ENCODE peak calls at places on chromosomes 16 and 17, in five cellular contexts. W is Jurkat, Clone E6-1; L is body of pancreas; A is AG09309; F is mesendoderm. I is an unnamed sample.

GRCh38 chr16:8931864-8932263 is 31.8 kb downstream of the USP7 start:
- DNase-seq in W (peak), L (peak), A (no peak), F (peak), I (peak)

GRCh38 chr17:40515491-40516041 is 14.1 kb upstream of the TNS4 start:
- DNase-seq in W (peak), L (no peak), A (no peak), F (peak), I (no peak)

GRCh38 chr17:44900894-44901293 is 1.6 kb upstream of the EFTUD2 start:
- DNase-seq in W (no peak), L (no peak), A (peak), F (no peak), I (no peak)

GRCh38 chr16:53771655-53772497 is 67.9 kb downstream of the FTO start:
- DNase-seq in W (no peak), L (no peak), A (no peak), F (no peak), I (no peak)

GRCh38 chr17:28946239-28946638 is 5.1 kb downstream of the PHF12 start:
- DNase-seq in W (no peak), L (no peak), A (peak), F (no peak), I (peak)

GRCh38 chr17:73984981-73985380 is 218.5 kb upstream of the RPL38 start:
- DNase-seq in W (peak), L (no peak), A (no peak), F (no peak), I (no peak)

GRCh38 chr17:34384271-34384670 is 21.2 kb upstream of the CCL1 start:
- DNase-seq in W (no peak), L (no peak), A (no peak), F (no peak), I (no peak)

GRCh38 chr17:76523084-76524037 is 14.1 kb downstream of the CYGB start:
- DNase-seq in W (no peak), L (peak), A (no peak), F (peak), I (no peak)

GRCh38 chr17:12074346-12074745 is 53.7 kb downstream of the MAP2K4 start:
- DNase-seq in W (no peak), L (no peak), A (no peak), F (no peak), I (no peak)

GRCh38 chr16:89314357-89314756 is 96.9 kb downstream of the ZNF778 start:
- DNase-seq in W (no peak), L (no peak), A (no peak), F (no peak), I (no peak)

GRCh38 chr17:6170349-6170748 is 100.2 kb downstream of the WSCD1 start:
- DNase-seq in W (no peak), L (no peak), A (no peak), F (no peak), I (no peak)

GRCh38 chr17:4420692-4421131 is 13.0 kb upstream of the SPNS3 start:
- DNase-seq in W (peak), L (peak), A (peak), F (peak), I (peak)

GRCh38 chr17:37698132-37698615 is 46.7 kb downstream of the HNF1B start:
- DNase-seq in W (no peak), L (peak), A (no peak), F (no peak), I (no peak)

GRCh38 chr17:12644623-12645022 is 21.1 kb upstream of the MYOCD start:
- DNase-seq in W (no peak), L (no peak), A (no peak), F (peak), I (no peak)

GRCh38 chr17:31877911-31878702 is 19.1 kb upstream of the COPRS start:
- DNase-seq in W (peak), L (no peak), A (no peak), F (no peak), I (peak)

GRCh38 chr17:73952498-73953205 is 250.8 kb upstream of the RPL38 start:
- DNase-seq in W (no peak), L (peak), A (no peak), F (peak), I (no peak)

GRCh38 chr17:44444735-44445105 is 55.3 kb upstream of the ITGA2B start:
- DNase-seq in W (no peak), L (no peak), A (no peak), F (no peak), I (no peak)

GRCh38 chr17:67466251-67466650 is 89.2 kb downstream of the PITPNC1 start:
- DNase-seq in W (no peak), L (no peak), A (no peak), F (no peak), I (no peak)

GRCh38 chr17:3167574-3167973 is 29.7 kb upstream of the OR1A2 start:
- DNase-seq in W (no peak), L (peak), A (no peak), F (no peak), I (no peak)

GRCh38 chr16:19767497-19767896 is 49.4 kb downstream of the IQCK start:
- DNase-seq in W (no peak), L (no peak), A (no peak), F (no peak), I (no peak)

GRCh38 chr16:19769239-19769638 is 51.2 kb downstream of the IQCK start:
- DNase-seq in W (no peak), L (no peak), A (no peak), F (no peak), I (no peak)

GRCh38 chr16:19766988-19767387 is 48.9 kb downstream of the IQCK start:
- DNase-seq in W (no peak), L (no peak), A (no peak), F (no peak), I (no peak)

GRCh38 chr16:19766554-19766884 is 48.4 kb downstream of the IQCK start:
- DNase-seq in W (no peak), L (no peak), A (no peak), F (no peak), I (no peak)

DNA sequence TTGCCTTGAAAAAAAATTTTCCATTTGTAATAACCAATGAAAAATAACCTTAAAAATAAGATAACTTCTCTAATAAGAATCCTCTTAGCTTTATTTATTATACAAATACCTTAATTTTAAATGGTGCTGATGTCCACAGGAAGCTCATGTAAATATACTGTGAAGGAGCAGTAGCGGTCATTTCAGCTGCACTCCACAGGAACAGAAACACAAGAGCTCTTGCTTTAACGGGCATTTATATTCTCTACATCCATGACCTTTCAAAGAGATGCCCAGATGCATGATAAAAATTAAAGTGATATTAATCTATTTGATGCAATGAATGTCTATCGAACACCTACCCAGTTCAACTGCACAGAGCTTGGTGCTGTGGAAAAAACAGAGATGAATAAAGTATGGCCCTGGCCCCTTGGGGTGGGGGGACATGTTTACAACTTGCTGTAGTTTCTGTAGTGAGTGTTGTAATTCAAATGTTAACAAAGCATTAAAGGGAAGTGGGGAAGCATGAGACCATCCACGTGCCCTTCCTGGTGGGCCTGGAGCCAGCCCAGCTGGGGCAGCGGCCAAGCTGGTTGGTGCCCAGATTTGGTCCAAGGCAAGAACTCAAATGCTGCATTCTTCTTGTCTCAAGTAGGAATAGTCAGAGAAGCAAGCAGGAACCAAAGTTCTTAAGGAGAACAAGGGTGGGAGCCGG is 47.9 kb downstream of the IQCK start:
- DNase-seq in W (no peak), L (peak), A (no peak), F (no peak), I (peak)
- H3K4me3 ChIP-seq in W (no peak), L (no peak), A (no peak), F (no peak), I (no peak)

GRCh38 chr17:75036643-75037268 is 10.0 kb downstream of the ATP5PD start:
- DNase-seq in W (peak), L (peak), A (no peak), F (no peak), I (peak)
- H3K4me3 ChIP-seq in W (no peak), L (no peak), A (no peak), F (no peak), I (no peak)

DNA sequence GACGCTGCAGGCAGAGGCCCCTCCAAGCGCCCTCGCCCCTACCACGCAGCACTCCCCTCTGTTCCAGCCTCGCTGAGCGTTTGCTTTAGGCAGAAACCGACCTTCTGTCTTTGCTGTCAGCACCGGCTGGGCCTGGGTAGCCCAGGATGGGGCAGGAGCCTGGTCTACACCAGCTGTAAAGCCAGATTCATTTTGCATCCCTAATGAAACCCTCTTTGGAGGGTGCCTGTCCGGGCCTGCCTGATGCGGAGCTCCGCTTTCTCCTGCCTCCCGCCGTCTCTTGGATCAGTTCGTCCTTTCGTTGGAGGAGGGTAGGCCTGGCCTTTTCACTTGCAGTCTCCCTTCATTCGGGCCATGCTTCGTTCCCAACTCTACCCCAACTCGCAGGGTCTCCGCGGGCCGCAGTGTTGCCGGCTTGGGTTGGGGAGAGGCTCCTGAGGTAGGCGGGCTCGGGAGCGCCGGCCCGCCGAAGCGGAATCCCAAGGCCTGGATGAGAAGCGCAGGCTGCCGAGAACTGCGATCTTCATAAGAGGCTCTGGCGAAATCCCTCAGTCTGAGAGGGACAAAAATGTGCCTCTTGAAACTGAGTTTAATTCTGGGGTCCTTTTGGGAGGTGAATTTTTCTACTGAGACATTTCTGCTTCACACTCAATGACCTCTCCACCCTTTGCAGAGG is 4.9 kb upstream of the HOXB8 start:
- DNase-seq in W (no peak), L (no peak), A (no peak), F (no peak), I (no peak)
- H3K4me3 ChIP-seq in W (no peak), L (no peak), A (no peak), F (no peak), I (no peak)

GRCh38 chr16:30096862-30097563 is 1.0 kb upstream of the YPEL3 start:
- DNase-seq in W (no peak), L (no peak), A (no peak), F (peak), I (no peak)
- H3K4me3 ChIP-seq in W (no peak), L (no peak), A (no peak), F (peak), I (no peak)

DNA sequence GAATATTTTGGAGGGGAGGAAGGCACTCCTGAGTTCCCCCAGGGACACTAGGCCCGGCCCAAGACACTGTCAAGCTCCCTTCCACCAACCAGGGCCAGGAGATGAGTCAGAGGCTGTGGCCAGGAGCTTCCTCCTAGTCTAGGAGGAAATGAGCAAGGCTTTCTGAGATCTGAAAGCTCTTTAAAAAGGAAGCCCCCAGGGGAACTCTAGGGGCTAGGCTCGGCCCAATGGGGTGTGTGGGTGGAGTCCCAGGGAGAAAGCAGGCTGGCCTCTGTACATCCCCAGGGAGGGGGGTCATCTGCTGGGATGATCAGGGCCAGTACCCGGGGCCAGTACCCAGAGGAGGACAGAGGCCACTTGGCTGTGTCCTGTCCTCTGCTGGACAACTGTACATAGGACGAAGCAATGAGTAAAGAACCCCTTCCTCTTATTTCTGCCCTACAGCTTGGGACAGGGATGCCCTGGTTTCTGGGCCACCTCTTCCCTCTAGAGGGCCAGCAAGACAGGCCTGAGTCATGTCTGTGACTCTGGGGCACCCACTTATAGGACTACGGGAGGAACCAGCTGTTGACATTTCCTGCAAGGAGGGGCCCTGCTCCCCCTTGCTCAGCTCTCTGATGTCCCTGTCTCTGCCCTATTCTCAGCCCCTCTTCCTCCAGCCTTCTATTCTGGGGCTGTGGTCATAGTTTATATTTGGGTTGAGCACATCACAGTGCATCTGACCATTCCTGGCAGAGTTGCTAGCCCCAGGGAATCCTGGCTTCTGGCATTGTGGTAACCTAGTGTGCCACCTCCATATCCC is 2.7 kb downstream of the FHOD1 start:
- DNase-seq in W (peak), L (peak), A (peak), F (peak), I (no peak)
- H3K4me3 ChIP-seq in W (peak), L (no peak), A (no peak), F (no peak), I (no peak)

GRCh38 chr17:64387545-64388171 is 3.0 kb downstream of the PECAM1 start:
- DNase-seq in W (no peak), L (no peak), A (no peak), F (no peak), I (no peak)

GRCh38 chr17:64386412-64387144 is 4.1 kb downstream of the PECAM1 start:
- DNase-seq in W (no peak), L (no peak), A (no peak), F (no peak), I (no peak)

GRCh38 chr17:64384253-64385186 is 6.1 kb downstream of the PECAM1 start:
- DNase-seq in W (no peak), L (no peak), A (no peak), F (no peak), I (no peak)

GRCh38 chr17:64387145-64387473 is 3.6 kb downstream of the PECAM1 start:
- DNase-seq in W (no peak), L (no peak), A (no peak), F (no peak), I (no peak)

DNA sequence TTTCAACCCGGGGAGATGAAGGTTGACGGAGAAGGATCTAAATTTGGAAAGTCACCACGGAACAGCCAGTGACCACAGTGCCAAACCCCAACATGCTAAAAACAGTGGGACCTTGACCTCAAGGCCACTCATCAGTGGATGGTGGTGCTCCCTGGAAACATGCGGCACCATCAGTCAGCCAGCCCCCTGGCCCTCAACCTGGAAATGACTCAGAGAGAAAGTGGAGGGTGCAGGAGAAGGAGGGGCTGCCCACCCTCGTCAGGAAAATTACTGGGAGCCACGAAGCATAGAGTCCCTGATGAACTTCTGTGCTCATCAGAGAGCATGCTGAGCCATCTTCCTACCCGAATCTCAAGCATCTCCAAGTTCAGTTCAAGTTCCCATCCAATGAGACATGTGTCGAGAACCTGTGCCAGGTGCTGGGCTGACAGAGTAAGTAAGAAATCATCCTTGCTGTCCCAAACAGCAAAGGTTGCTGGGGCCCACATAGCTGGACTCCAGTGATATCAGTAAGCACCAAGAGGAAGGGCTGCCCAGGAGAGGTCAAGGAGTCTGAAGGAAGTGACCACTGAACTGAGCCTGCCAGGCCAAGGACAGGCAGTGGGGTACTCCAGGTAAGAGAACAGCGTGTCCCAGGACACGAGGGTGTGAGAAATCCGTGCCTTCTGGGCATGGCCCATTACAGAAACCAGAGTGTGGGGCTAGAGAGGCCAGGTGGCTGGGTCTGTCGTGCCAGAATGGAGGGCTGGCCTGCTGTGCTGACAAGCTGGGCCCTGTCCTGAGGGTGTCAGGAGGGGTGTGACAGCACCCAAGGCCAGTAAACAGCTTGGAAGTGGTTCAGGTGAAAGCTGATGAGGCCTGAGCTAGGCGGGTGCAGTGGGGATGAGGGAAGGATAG is 5.2 kb downstream of the PECAM1 start:
- DNase-seq in W (no peak), L (peak), A (peak), F (peak), I (no peak)
- H3K4me3 ChIP-seq in W (no peak), L (no peak), A (no peak), F (no peak), I (no peak)

DNA sequence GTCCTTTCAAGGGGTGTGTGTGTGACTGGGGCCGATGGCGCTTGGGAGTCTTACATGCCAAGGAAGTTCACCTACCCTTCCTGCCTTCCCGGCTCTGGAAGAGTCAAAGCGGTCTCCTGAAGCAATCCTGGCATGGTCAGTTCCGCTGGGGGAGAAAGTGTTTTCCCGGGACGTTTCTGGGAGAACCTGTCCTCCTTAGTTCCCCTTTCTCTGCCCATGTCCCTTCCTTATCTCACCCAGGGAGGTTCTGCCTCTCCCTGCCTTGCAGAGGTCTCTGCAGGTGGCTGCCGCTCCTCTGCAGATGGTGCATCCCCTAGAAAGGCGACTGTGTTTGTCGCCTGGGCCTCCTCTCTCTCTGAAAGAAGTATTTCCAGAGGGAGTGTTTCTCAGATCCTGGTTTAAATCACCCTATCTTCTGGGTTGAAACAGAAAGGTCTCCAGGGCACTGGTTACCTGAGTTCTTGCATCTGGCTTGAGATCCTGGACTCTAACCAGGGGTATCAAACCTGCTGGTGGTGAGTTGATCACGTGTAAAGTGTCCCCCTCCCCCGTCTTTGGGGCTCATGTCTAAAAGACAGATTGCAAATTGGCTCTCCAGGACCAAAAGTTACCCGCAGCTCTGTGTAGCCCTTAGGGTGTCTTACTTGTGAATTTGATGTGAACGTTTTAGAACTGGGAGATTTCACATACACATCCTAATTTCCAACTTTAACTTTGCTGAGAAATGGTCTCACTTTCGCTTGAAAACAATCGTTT is 1.9 kb downstream of the PRKCB start:
- DNase-seq in W (no peak), L (no peak), A (no peak), F (no peak), I (no peak)
- H3K4me3 ChIP-seq in W (peak), L (no peak), A (no peak), F (no peak), I (no peak)

DNA sequence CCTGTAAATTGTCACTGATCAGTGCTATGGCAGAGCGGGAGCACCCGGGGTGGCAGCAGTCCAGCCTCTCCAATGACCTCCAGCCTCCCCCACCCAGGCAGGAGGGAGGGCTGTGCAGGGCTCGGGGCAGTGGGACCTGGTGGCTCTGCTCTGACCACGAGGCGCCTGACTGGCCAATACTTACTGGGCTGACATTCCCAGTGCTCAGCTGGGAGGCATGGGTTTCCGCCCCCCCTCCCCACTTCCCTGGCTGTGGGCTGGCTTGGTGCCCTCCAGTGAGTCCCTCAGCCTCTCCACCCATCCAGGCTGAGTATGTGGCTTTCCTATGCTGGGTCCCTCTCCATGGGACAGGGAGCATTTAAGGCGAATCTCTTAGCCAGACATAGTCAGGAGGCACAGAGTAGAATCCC is 2.7 kb downstream of the SOCS3 start:
- DNase-seq in W (no peak), L (peak), A (no peak), F (no peak), I (no peak)
- H3K4me3 ChIP-seq in W (no peak), L (no peak), A (peak), F (peak), I (no peak)

GRCh38 chr17:7174603-7175362 is 4.4 kb downstream of the ASGR1 start:
- DNase-seq in W (no peak), L (no peak), A (no peak), F (no peak), I (no peak)
- H3K4me3 ChIP-seq in W (no peak), L (no peak), A (no peak), F (no peak), I (no peak)

I was measured in prostate gland.